ENCODE peak calls at places on chromosomes 12 and 14, in eight cellular contexts. Y is GM23338, U is astrocyte, C is GM23248, I is PC-9, P is endothelial cell of umbilical vein, F is fibroblast of lung, X is PC-3. Q is an unnamed sample.

GRCh38 chr12:127399451-127399850 is 867.5 kb upstream of the TMEM132C start:
- DNase-seq in I (no peak), Y (no peak), C (no peak), F (peak; percentile 65), P (no peak), U (peak; percentile 52), X (no peak), Q (no peak)

GRCh38 chr14:95303107-95303506 is 16.6 kb downstream of the CLMN start:
- DNase-seq in F (no peak), Y (no peak), U (no peak), P (no peak), I (no peak), X (no peak), C (no peak), Q (peak; percentile 41)

GRCh38 chr12:112938751-112939150 is 477 bp downstream of the OAS3 start:
- DNase-seq in X (peak; percentile 13), Y (no peak), U (no peak), P (no peak), I (no peak), F (no peak), C (peak; percentile 16), Q (no peak)

GRCh38 chr14:23545740-23546411 is 5.7 kb downstream of the ZFHX2 start:
- DNase-seq in X (no peak), P (no peak), C (no peak), I (no peak), F (no peak), Y (no peak), U (no peak), Q (no peak)

GRCh38 chr12:22692964-22693555 is 68.1 kb downstream of the ETNK1 start:
- DNase-seq in C (no peak), I (no peak), F (no peak), Y (no peak), U (no peak), X (no peak), P (no peak), Q (no peak)

GRCh38 chr14:74400328-74400727 is 25.7 kb downstream of the SYNDIG1L start:
- DNase-seq in X (no peak), U (no peak), F (no peak), C (peak; percentile 42), Y (peak; percentile 73), P (no peak), I (no peak), Q (peak; percentile 13)

GRCh38 chr14:90693413-90693812 is 122.8 kb downstream of the TTC7B start:
- DNase-seq in P (no peak), I (no peak), F (no peak), X (no peak), Y (no peak), C (no peak), U (no peak), Q (no peak)

GRCh38 chr14:99541677-99542470 is 60.7 kb downstream of the CCNK start:
- DNase-seq in Y (no peak), F (no peak), I (peak; percentile 44), X (peak; percentile 37), P (peak; percentile 38), U (no peak), C (no peak), Q (no peak)

GRCh38 chr14:99183716-99184115 is 88.3 kb downstream of the BCL11B start:
- DNase-seq in X (no peak), F (no peak), U (no peak), Y (no peak), I (no peak), P (no peak), C (no peak), Q (no peak)

GRCh38 chr14:74531467-74531866 is 37.9 kb downstream of the ISCA2 start:
- DNase-seq in I (no peak), P (peak; percentile 13), X (peak; percentile 56), U (no peak), Y (peak; percentile 78), C (peak; percentile 50), F (peak; percentile 31), Q (no peak)

GRCh38 chr12:82800185-82800584 is 113.5 kb downstream of the TMTC2 start:
- DNase-seq in C (no peak), F (no peak), X (no peak), Y (no peak), U (no peak), I (no peak), P (no peak), Q (no peak)

GRCh38 chr12:52730383-52730782 is 27.1 kb upstream of the KRT77 start:
- DNase-seq in F (no peak), I (no peak), U (no peak), P (no peak), C (no peak), Y (no peak), X (no peak), Q (no peak)

DNA sequence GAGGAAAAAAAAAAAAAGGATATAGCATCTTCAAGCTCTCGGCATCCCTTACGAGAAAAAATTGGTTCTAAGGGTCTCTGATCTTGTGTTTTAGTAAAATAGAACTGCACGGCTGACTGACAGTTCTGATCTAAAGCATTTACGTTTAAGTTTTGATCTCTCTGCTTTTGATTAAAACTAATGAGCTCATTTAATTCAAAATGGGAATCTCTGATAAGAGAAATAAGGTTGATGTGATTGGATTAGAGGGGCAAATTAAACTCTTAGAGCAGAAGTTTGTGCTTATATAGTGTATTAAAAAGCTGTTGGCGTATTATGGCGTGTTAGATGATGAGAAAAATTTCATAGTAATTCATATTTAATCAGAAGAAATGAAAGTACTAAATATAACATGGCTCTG is 217.6 kb downstream of the EGLN3 start:
- DNase-seq in X (no peak), Y (no peak), P (no peak), C (no peak), F (no peak), U (no peak), I (no peak), Q (no peak)
- TF ChIP-seq EZH2 in X (no peak), Y (no peak), P (no peak), C (no peak), F (no peak), U (no peak), I (no peak), Q (no peak)

DNA sequence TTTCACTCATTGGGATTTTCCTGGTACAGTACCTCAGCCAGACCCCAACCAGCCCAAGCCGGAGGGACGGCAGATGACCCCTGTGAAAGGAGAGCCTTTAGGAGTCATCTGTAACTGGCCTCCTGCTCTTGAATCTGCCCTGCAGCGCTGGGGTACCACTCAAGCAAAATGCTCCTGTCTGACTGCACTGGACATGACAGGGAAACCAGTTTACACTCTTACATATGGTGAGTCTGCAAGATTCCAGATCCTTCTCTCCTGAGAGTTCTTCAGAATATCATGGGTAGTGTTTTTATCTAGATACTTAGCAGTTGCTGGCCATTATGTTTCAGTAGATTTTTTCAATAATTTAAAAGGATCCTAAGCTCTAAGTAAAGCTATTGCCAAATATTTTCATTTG is 85.3 kb upstream of the ATF1 start:
- DNase-seq in Y (no peak), C (no peak), U (no peak), X (no peak), I (no peak), P (no peak), F (no peak), Q (no peak)
- TF ChIP-seq EZH2 in Y (no peak), C (no peak), U (no peak), X (no peak), I (no peak), P (no peak), F (no peak), Q (no peak)

GRCh38 chr12:27979145-27979544 is 6.6 kb upstream of the PTHLH start:
- DNase-seq in I (no peak), X (peak; percentile 10), F (no peak), Y (no peak), C (peak; percentile 63), P (no peak), U (no peak), Q (no peak)

GRCh38 chr12:27973487-27973890 is 956 bp upstream of the PTHLH start:
- DNase-seq in Y (peak; percentile 33), P (no peak), U (no peak), X (peak; percentile 94), C (peak; percentile 73), I (no peak), F (no peak), Q (no peak)

GRCh38 chr12:27974735-27975221 is 2.2 kb upstream of the PTHLH start:
- DNase-seq in I (no peak), X (no peak), Y (no peak), C (no peak), F (no peak), U (no peak), P (no peak), Q (no peak)

GRCh38 chr12:27972721-27973120 is at the start of gene PTHLH:
- DNase-seq in U (no peak), X (peak; percentile 65), P (no peak), F (no peak), I (no peak), C (peak; percentile 8), Y (no peak), Q (no peak)

GRCh38 chr12:27975222-27976136 is 2.9 kb upstream of the PTHLH start:
- DNase-seq in P (peak; percentile 74), U (peak; percentile 66), Y (peak; percentile 73), C (peak; percentile 77), I (no peak), X (peak; percentile 92), F (peak; percentile 73), Q (peak; percentile 43)
- TF ChIP-seq EZH2 in P (no peak), U (peak; percentile 29), Y (peak; percentile 93), C (no peak), I (no peak), X (no peak), F (peak; percentile 77), Q (no peak)

GRCh38 chr12:54017845-54018607 is 9.2 kb downstream of the HOXC8 start:
- DNase-seq in I (peak; percentile 54), U (no peak), P (peak; percentile 65), X (peak; percentile 86), Y (peak; percentile 86), C (peak; percentile 97), F (no peak), Q (peak; percentile 99)

GRCh38 chr12:54016051-54016450 is 7.3 kb downstream of the HOXC8 start:
- DNase-seq in X (no peak), F (no peak), U (no peak), C (no peak), I (no peak), P (no peak), Y (no peak), Q (no peak)

GRCh38 chr12:54016478-54016964 is 7.7 kb downstream of the HOXC8 start:
- DNase-seq in X (peak; percentile 89), Y (no peak), U (no peak), I (no peak), C (peak; percentile 95), F (no peak), P (no peak), Q (peak; percentile 91)

GRCh38 chr12:54018608-54018984 is 9.6 kb upstream of the HOXC6 start:
- DNase-seq in Y (peak; percentile 70), F (no peak), C (peak; percentile 76), U (no peak), I (no peak), X (no peak), P (no peak), Q (peak; percentile 80)

DNA sequence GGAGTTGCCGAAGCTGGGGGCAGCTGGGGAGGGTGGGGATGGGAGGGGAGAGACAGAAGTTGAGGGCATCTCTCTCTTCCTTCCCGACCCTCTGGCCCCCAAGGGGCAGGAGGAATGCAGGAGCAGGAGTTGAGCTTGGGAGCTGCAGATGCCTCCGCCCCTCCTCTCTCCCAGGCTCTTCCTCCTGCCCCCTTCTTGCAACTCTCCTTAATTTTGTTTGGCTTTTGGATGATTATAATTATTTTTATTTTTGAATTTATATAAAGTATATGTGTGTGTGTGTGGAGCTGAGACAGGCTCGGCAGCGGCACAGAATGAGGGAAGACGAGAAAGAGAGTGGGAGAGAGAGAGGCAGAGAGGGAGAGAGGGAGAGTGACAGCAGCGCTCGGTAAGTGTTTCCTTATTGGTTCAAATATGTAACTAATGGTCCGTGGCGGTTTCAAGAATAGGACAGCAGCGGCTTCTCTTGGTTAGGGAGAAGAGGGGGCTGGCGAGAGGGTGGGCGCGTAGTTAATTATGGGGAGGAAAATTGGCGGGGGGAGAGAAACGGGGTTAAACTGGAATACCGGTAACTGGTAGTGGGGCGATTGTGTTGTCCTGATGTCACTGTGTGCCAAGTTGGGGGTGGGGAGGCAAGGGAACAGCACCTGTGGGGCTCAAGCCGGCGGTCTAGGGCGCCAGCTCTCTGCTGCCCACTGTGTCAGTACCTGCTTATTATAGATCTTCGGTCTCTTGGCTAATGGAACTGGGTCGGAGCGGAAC is 8.4 kb downstream of the HOXC8 start:
- DNase-seq in U (no peak), C (peak; percentile 71), I (peak; percentile 52), X (peak; percentile 22), Y (peak; percentile 71), F (no peak), P (no peak), Q (peak; percentile 77)
- TF ChIP-seq EZH2 in U (no peak), C (no peak), I (no peak), X (no peak), Y (peak; percentile 76), F (peak; percentile 73), P (no peak), Q (no peak)

Q was measured in A673.